ENCODE peak calls at places on chromosomes 4 and X, in five cellular contexts. F, Z, R, D and M are unnamed samples.

GRCh38 chrX:2383735-2384134 is 117.0 kb downstream of the DHRSX start:
- DNase-seq in F (no peak), Z (no peak), R (no peak), D (no peak), M (no peak)

GRCh38 chr4:76702440-76703122 is 195.4 kb downstream of the SOWAHB start:
- DNase-seq in F (no peak), Z (no peak), R (no peak), D (no peak), M (no peak)

GRCh38 chr4:156634612-156635011 is 337.0 kb downstream of the PDGFC start:
- DNase-seq in F (no peak), Z (no peak), R (no peak), D (no peak), M (no peak)

GRCh38 chr4:20954541-20954940 is 254.3 kb downstream of the PACRGL start:
- DNase-seq in F (no peak), Z (no peak), R (no peak), D (no peak), M (no peak)

GRCh38 chr4:89823416-89823815 is 13.5 kb downstream of the SNCA start:
- DNase-seq in F (no peak), Z (no peak), R (no peak), D (no peak), M (no peak)

GRCh38 chr4:89303177-89303576 is 4.4 kb downstream of the GPRIN3 start:
- DNase-seq in F (no peak), Z (peak; percentile 20), R (peak; percentile 41), D (no peak), M (no peak)

GRCh38 chr4:145511913-145512522 is 30.4 kb downstream of the SMAD1 start:
- DNase-seq in F (peak; percentile 60), Z (no peak), R (no peak), D (no peak), M (peak; percentile 67)

GRCh38 chrX:49879656-49880277 is 483 bp downstream of the USP27X start:
- DNase-seq in F (peak; percentile 2), Z (no peak), R (no peak), D (no peak), M (no peak)

GRCh38 chr4:2831611-2832308 is 11.9 kb upstream of the ADD1 start:
- DNase-seq in F (no peak), Z (no peak), R (no peak), D (peak; percentile 57), M (no peak)

GRCh38 chr4:39446842-39447573 is 11.7 kb downstream of the RPL9 start:
- DNase-seq in F (no peak), Z (peak; percentile 11), R (peak; percentile 7), D (peak; percentile 70), M (no peak)

GRCh38 chr4:8013976-8014726 is 74.5 kb upstream of the AFAP1 start:
- DNase-seq in F (no peak), Z (no peak), R (no peak), D (no peak), M (no peak)

GRCh38 chr4:147360301-147360700 is 120.6 kb upstream of the EDNRA start:
- DNase-seq in F (no peak), Z (no peak), R (no peak), D (no peak), M (no peak)

GRCh38 chrX:16845686-16846085 is 24.5 kb downstream of the RBBP7 start:
- DNase-seq in F (no peak), Z (no peak), R (no peak), D (no peak), M (no peak)

GRCh38 chr4:73055241-73055897 is 14.1 kb downstream of the COX18 start:
- DNase-seq in F (no peak), Z (no peak), R (no peak), D (no peak), M (no peak)